ENCODE peak calls at places on chromosome 1, in eight cellular contexts. Y, T, V, Z, O, I, P and G are unnamed samples.

GRCh38 chr1:199616947-199617346 is 410.6 kb upstream of the NR5A2 start:
- DNase-seq in V (no peak), T (no peak), P (no peak), I (no peak), O (no peak), Y (no peak), Z (no peak), G (no peak)

GRCh38 chr1:221576268-221576667 is 165.6 kb downstream of the DUSP10 start:
- DNase-seq in Z (no peak), Y (no peak), T (peak; percentile 44), P (peak; percentile 86), O (no peak), V (no peak), I (no peak), G (no peak)

GRCh38 chr1:47624531-47624930 is 186.7 kb downstream of the FOXD2 start:
- DNase-seq in Y (no peak), V (no peak), I (no peak), Z (no peak), O (no peak), T (no peak), P (no peak), G (no peak)

GRCh38 chr1:50422946-50423669 is at the start of gene DMRTA2:
- DNase-seq in T (no peak), Y (no peak), O (no peak), Z (peak; percentile 14), I (peak; percentile 18), P (no peak), V (no peak), G (peak; percentile 66)

GRCh38 chr1:55337801-55338447 is 122.8 kb upstream of the USP24 start:
- DNase-seq in Y (no peak), P (no peak), Z (peak; percentile 38), I (peak; percentile 29), T (no peak), V (no peak), O (no peak), G (no peak)

GRCh38 chr1:62438163-62438562 is 1.3 kb downstream of the USP1 start:
- DNase-seq in P (no peak), Y (no peak), O (no peak), I (no peak), T (no peak), Z (peak; percentile 9), V (no peak), G (no peak)

GRCh38 chr1:54602559-54602958 is 20.8 kb downstream of the FAM151A start:
- DNase-seq in T (no peak), Y (no peak), P (no peak), V (no peak), Z (no peak), I (no peak), O (no peak), G (peak; percentile 49)

GRCh38 chr1:118989878-118990378 is 1.8 kb upstream of the TBX15 start:
- DNase-seq in O (no peak), T (peak; percentile 89), Z (no peak), V (no peak), I (no peak), P (no peak), Y (no peak), G (no peak)

GRCh38 chr1:200224315-200224714 is 185.5 kb downstream of the ZNF281 start:
- DNase-seq in I (no peak), Y (no peak), Z (no peak), T (peak; percentile 94), O (no peak), V (no peak), P (no peak), G (no peak)

GRCh38 chr1:244163861-244164562 is 112.9 kb downstream of the ZBTB18 start:
- DNase-seq in I (no peak), O (no peak), P (peak; percentile 88), Z (no peak), T (peak; percentile 74), Y (no peak), V (no peak), G (no peak)